ENCODE peak calls at places on chromosomes 3 and 15, in six cellular contexts. X is sigmoid colon, L is HepG2, J is cardiac muscle cell, K is tibial nerve, S is heart left ventricle. M is an unnamed sample. For H3K27me3, the result is how much of the 10 kb centered on the place peaks cover.

GRCh38 chr15:85280203-85280602 is 100.2 kb upstream of the AKAP13 start:
- DNase-seq in L (no peak), X (no peak), S (no peak), K (no peak), J (no peak), M (no peak)

GRCh38 chr3:13132281-13132680 is 59.1 kb upstream of the IQSEC1 start:
- DNase-seq in L (no peak), X (no peak), J (no peak), K (no peak), S (peak), M (no peak)

GRCh38 chr15:62455441-62455921 is 290.4 kb upstream of the C2CD4B start:
- DNase-seq in S (peak), J (no peak), X (peak), L (no peak), K (no peak), M (no peak)

GRCh38 chr3:61627768-61628185 is 66.4 kb downstream of the PTPRG start:
- DNase-seq in X (no peak), S (no peak), J (peak), L (peak), K (peak), M (peak)

GRCh38 chr3:14093831-14094230 is 30.8 kb downstream of the CHCHD4 start:
- DNase-seq in L (no peak), X (no peak), K (no peak), S (no peak), J (no peak), M (no peak)

GRCh38 chr15:90114451-90114901 is 12.2 kb upstream of the IDH2 start:
- DNase-seq in J (no peak), X (no peak), L (no peak), K (no peak), S (no peak), M (no peak)

GRCh38 chr3:18739098-18739431 is 313.9 kb upstream of the SATB1 start:
- DNase-seq in K (no peak), L (no peak), J (no peak), S (no peak), X (no peak), M (no peak)

GRCh38 chr3:118817748-118818165 is 216.9 kb downstream of the IGSF11 start:
- DNase-seq in S (no peak), X (no peak), L (peak), K (peak), J (peak), M (peak)

GRCh38 chr3:9862391-9863235 is 17.4 kb downstream of the CIDEC start:
- DNase-seq in J (peak), K (peak), S (peak), X (peak), L (peak), M (peak)

GRCh38 chr15:84669726-84670125 is 11.7 kb upstream of the NMB start:
- DNase-seq in J (no peak), L (no peak), K (no peak), X (no peak), S (no peak), M (no peak)

GRCh38 chr15:78950906-78951840 is 6.3 kb upstream of the CTSH start:
- DNase-seq in L (peak), J (peak), S (no peak), K (no peak), X (no peak), M (no peak)

GRCh38 chr15:78988361-78988911 is 43.6 kb upstream of the CTSH start:
- DNase-seq in L (peak), X (peak), K (peak), J (peak), S (peak), M (peak)

GRCh38 chr3:158167737-158168469 is 58.0 kb downstream of the RSRC1 start:
- DNase-seq in L (peak), K (no peak), S (no peak), J (peak), X (no peak), M (no peak)

GRCh38 chr3:140859592-140860336 is 81.9 kb upstream of the SLC25A36 start:
- DNase-seq in K (no peak), X (no peak), S (no peak), L (no peak), J (no peak), M (no peak)

GRCh38 chr3:55804170-55805095 is 317.3 kb upstream of the WNT5A start:
- DNase-seq in X (no peak), J (no peak), L (no peak), K (no peak), S (no peak), M (peak)

GRCh38 chr15:53665930-53666329 is 93.5 kb downstream of the WDR72 start:
- DNase-seq in J (no peak), K (no peak), X (no peak), S (no peak), L (peak), M (peak)
- TF ChIP-seq CTCF in J (no peak), K (no peak), X (no peak), S (no peak), L (peak), M (peak)

GRCh38 chr3:59442056-59442455 is 392.2 kb upstream of the CFAP20DC start:
- DNase-seq in K (no peak), S (no peak), X (no peak), J (no peak), L (no peak), M (no peak)

GRCh38 chr3:59443618-59444292 is 393.9 kb upstream of the CFAP20DC start:
- DNase-seq in K (no peak), J (no peak), L (no peak), X (no peak), S (no peak), M (no peak)

GRCh38 chr3:59433546-59433945 is 383.7 kb upstream of the CFAP20DC start:
- DNase-seq in X (no peak), S (no peak), J (no peak), L (no peak), K (no peak), M (no peak)

GRCh38 chr3:59436164-59436958 is 386.5 kb upstream of the CFAP20DC start:
- DNase-seq in L (no peak), J (no peak), K (no peak), S (no peak), X (no peak), M (peak)

GRCh38 chr3:59438492-59438891 is 388.7 kb upstream of the CFAP20DC start:
- DNase-seq in K (no peak), S (no peak), J (no peak), X (no peak), L (no peak), M (no peak)
- H3K27me3 ChIP-seq in K (under half), S (under half), J (under half), X (under half), L (under half), M (under half)

GRCh38 chr15:93168913-93169312 is 79.9 kb upstream of the RGMA start:
- DNase-seq in S (no peak), X (no peak), L (no peak), J (peak), K (no peak), M (no peak)

GRCh38 chr15:93164409-93164808 is 75.4 kb upstream of the RGMA start:
- DNase-seq in L (no peak), X (no peak), J (no peak), S (no peak), K (no peak), M (no peak)

GRCh38 chr15:93167291-93167690 is 78.3 kb upstream of the RGMA start:
- DNase-seq in J (no peak), S (no peak), L (no peak), X (no peak), K (no peak), M (no peak)

GRCh38 chr15:93166675-93167074 is 77.7 kb upstream of the RGMA start:
- DNase-seq in L (no peak), J (no peak), X (no peak), K (no peak), S (no peak), M (no peak)

GRCh38 chr15:93165737-93166136 is 76.7 kb upstream of the RGMA start:
- DNase-seq in X (no peak), S (no peak), K (no peak), L (no peak), J (no peak), M (no peak)
- TF ChIP-seq CTCF in X (no peak), S (no peak), K (no peak), L (no peak), J (no peak), M (no peak)

DNA sequence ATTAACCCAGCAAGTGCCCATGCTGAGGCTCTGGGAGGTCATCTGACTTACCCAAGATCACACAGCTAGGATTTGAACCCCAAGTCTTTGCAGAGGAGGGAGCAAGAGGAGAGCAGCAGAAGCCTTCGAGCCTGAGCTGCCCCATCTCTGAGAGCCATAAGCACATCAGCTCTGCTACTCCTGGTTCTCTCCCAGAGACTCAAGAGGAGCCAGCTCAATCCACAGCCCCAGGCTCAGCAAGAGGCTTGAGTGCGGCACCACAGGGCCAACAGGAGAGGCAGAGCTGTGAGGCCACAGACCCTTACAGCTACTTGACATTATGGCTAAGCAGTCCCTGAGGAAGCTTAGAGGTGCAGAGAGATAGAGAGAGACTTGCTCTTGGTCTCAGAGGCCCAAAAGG is 15.9 kb upstream of the NTRK3 start:
- DNase-seq in L (no peak), J (no peak), X (no peak), S (no peak), K (no peak), M (no peak)
- H3K27me3 ChIP-seq in L (under half), J (under half), X (under half), S (under half), K (under half), M (under half)

GRCh38 chr3:78895528-78895927 is 872.3 kb downstream of the ROBO1 start:
- DNase-seq in J (peak), L (no peak), X (no peak), S (no peak), K (no peak), M (no peak)
- TF ChIP-seq CTCF in J (no peak), L (no peak), X (no peak), S (no peak), K (no peak), M (no peak)

DNA sequence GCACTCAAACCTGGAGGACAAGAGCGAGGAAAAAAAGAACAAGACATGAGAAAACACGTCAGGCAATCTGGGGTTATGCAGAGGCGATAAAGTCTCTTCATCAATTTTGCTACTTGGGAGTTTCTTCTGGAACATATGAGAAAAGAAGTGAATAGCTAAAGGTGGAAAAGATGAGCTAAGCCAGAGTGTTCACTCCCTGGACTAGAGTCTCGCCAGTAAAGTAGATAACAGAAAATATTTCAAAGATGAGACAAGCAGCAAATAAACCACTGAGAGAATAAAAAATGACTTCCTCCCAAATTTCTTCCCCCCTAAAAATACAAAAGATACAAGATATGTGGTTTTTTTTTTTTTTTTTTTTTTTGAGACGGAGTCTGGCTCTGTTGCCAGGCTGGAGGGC is 188.3 kb upstream of the HES1 start:
- DNase-seq in S (no peak), K (no peak), L (no peak), X (no peak), J (no peak), M (no peak)
- H3K27me3 ChIP-seq in S (under half), K (under half), L (under half), X (under half), J (under half), M (under half)

DNA sequence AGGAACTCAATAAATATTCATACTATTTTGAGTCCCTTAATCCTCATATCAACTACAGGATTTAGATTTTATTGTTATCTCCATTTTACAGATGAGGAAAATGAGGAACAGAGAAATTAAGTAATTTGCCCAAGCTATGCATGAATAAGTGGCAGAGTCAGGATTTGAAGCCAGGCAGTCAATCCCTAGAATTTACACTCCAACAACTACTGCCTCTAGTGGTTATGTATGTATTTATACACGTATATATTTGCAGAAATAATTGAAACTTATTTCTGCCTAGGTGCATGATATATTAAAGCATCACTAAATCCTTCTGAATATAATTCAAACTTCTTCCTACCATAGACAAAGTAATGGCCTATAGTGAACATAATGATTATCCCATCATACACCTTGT is 137.4 kb downstream of the SERPINI1 start:
- DNase-seq in X (no peak), K (no peak), S (no peak), J (no peak), L (no peak), M (no peak)
- TF ChIP-seq CTCF in X (no peak), K (no peak), S (no peak), J (peak), L (no peak), M (no peak)

DNA sequence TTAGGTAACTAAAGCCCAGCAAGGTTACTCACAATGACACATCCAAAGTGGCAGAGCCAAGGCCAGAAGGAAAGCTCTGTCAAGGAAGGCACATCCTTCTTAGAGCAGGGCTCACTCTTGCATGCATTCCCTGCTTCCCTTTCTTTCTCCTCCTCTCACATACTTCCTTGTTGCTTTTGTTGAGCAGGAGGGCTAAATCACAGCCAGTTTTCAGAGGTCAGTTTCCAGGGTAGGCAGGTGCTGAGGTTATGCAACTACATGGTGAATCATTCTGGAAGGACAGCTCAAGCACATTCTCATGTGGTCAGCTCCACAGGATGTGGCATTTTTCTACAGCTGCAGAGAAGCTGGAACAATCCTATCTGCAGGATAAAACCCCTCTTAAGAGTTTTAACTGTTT is 275.6 kb downstream of the ZNF621 start:
- DNase-seq in X (peak), L (peak), S (no peak), J (peak), K (peak), M (peak)
- H3K27me3 ChIP-seq in X (under half), L (under half), S (under half), J (under half), K (under half), M (under half)

GRCh38 chr15:58424722-58425121 is 7.1 kb upstream of the LIPC start:
- DNase-seq in L (no peak), S (no peak), X (no peak), K (no peak), J (no peak), M (no peak)

GRCh38 chr15:58426501-58426900 is 5.3 kb upstream of the LIPC start:
- DNase-seq in J (no peak), K (no peak), S (no peak), L (no peak), X (no peak), M (no peak)

GRCh38 chr15:58425185-58425584 is 6.6 kb upstream of the LIPC start:
- DNase-seq in J (no peak), X (no peak), L (no peak), K (no peak), S (no peak), M (no peak)

GRCh38 chr15:58423858-58424608 is 7.8 kb upstream of the LIPC start:
- DNase-seq in L (no peak), J (no peak), K (no peak), X (no peak), S (no peak), M (no peak)

GRCh38 chr15:58425834-58426233 is 6.0 kb upstream of the LIPC start:
- DNase-seq in L (no peak), K (no peak), X (no peak), J (no peak), S (no peak), M (no peak)
- TF ChIP-seq CTCF in L (no peak), K (no peak), X (no peak), J (no peak), S (no peak), M (no peak)